ENCODE peak calls at places on chromosomes 4 and X, in six cellular contexts. M is small intestine; E is IMR-90; D is CD8-positive, alpha-beta memory T cell; U is GM12878; R is neuronal stem cell. B is an unnamed sample. For H3K36me3 and H3K9me3, the result is how much of the 10 kb centered on the place peaks cover.

GRCh38 chrX:131626681-131627296 is 82.9 kb downstream of the OR13H1 start:
- DNase-seq in R (no peak), M (no peak), E (no peak), U (no peak), D (no peak), B (no peak)

GRCh38 chr4:152970102-152970820 is 34.1 kb downstream of the FHDC1 start:
- DNase-seq in D (no peak), R (no peak), M (peak), E (peak), U (no peak), B (no peak)

GRCh38 chrX:85993539-85994197 is 53.7 kb downstream of the CHM start:
- DNase-seq in U (no peak), E (peak), M (no peak), R (no peak), D (no peak), B (no peak)

GRCh38 chrX:49106296-49106695 is 17.2 kb downstream of the GPKOW start:
- DNase-seq in M (no peak), E (no peak), R (no peak), U (no peak), D (no peak), B (no peak)

GRCh38 chrX:581717-582116 is 48.9 kb upstream of the SHOX start:
- DNase-seq in U (no peak), D (no peak), M (no peak), E (no peak), R (no peak), B (no peak)

GRCh38 chr4:28225689-28226353 is 1365.2 kb downstream of the STIM2 start:
- DNase-seq in R (no peak), U (no peak), D (no peak), E (no peak), M (no peak), B (no peak)

GRCh38 chr4:69800599-69800998 is 40.2 kb upstream of the SULT1B1 start:
- DNase-seq in M (no peak), E (no peak), D (no peak), U (no peak), R (no peak), B (no peak)

GRCh38 chrX:110241816-110242215 is 76.1 kb downstream of the AMMECR1 start:
- DNase-seq in R (no peak), M (no peak), U (no peak), D (no peak), E (peak), B (no peak)

GRCh38 chrX:651922-652775 is 21.6 kb downstream of the SHOX start:
- DNase-seq in M (no peak), U (no peak), R (no peak), D (no peak), E (no peak), B (no peak)

DNA sequence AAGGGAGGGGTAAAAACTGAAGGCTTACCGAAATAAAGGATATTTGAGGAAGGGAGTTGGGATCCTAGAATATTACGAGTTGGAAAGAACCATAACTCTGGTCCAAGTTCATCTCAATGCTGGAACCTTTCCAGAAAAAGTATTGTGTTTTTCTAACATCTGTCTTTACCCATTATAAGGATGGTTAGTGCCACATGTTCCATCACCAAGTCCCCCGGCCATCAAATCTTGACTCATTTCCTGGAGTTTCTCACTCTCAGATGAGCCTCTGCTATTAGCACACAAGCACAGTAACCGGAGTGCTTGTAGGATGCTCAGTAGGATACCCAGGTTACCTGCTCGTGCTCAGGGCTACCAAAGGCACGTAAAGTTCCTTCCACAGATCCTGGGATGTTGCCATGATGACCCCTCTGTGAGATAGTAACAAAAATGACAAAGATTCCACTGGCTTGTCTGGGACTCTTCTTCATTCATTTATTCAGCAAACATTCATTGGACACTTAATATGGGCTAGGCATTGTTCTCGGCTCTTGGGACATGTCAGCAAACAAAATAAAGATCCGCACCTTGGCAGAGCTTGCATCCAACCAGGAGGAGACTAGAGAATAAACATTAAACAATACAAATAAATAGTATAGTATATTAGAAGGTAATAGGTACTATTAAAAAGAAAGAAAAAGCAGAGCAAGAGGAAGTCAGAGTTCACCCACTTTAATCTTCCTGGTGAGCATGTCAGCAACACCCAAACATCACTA is 36.3 kb downstream of the PKD2 start:
- DNase-seq in D (no peak), R (no peak), E (no peak), M (no peak), U (no peak), B (no peak)
- H3K36me3 ChIP-seq in D (under half), R (half or more), E (under half), M (under half), U (under half), B (half or more)

DNA sequence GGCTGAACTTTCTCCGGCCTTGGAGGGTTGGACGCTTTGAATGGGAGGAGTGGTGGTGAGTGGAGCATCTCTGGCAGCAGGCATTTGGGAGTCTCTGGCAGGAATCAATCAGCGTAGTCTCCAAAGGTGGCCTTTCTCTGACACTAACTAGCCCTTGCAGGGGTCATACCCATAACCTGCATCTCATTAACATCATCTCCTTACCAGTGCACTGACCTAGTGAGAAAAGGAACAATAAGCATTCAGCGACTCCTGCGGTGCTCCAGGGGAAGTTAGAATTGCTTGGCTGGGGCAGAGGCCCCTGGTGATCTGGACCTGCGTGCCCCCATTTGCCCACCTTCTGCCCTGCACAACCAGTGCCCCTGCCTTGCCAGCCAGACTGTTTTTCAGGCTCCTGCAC is 161.9 kb downstream of the PTTG2 start:
- DNase-seq in U (no peak), D (no peak), E (no peak), R (no peak), M (no peak), B (no peak)
- H3K27ac ChIP-seq in U (no peak), D (no peak), E (no peak), R (no peak), M (no peak), B (no peak)

GRCh38 chr4:98642991-98643426 is 15.4 kb downstream of the TSPAN5 start:
- DNase-seq in U (no peak), M (peak), R (no peak), D (no peak), E (peak), B (no peak)

GRCh38 chr4:98648602-98649001 is 9.8 kb downstream of the TSPAN5 start:
- DNase-seq in M (no peak), R (no peak), E (no peak), U (no peak), D (no peak), B (no peak)

GRCh38 chr4:98646422-98646821 is 12.0 kb downstream of the TSPAN5 start:
- DNase-seq in D (no peak), E (no peak), R (no peak), M (no peak), U (no peak), B (no peak)

GRCh38 chr4:98643760-98644159 is 14.7 kb downstream of the TSPAN5 start:
- DNase-seq in E (no peak), R (no peak), U (no peak), D (no peak), M (no peak), B (no peak)

GRCh38 chr4:98645527-98645926 is 12.9 kb downstream of the TSPAN5 start:
- DNase-seq in R (no peak), E (no peak), U (no peak), D (no peak), M (no peak), B (no peak)
- H3K9me3 ChIP-seq in R (under half), E (under half), U (under half), D (under half), M (under half), B (under half)

GRCh38 chr4:87049508-87049907 is 114.7 kb downstream of the AFF1 start:
- DNase-seq in U (no peak), D (no peak), R (no peak), M (no peak), E (no peak), B (no peak)

GRCh38 chr4:87053064-87053693 is 118.4 kb downstream of the AFF1 start:
- DNase-seq in D (no peak), U (no peak), M (no peak), R (no peak), E (peak), B (no peak)

GRCh38 chr4:87050596-87050995 is 115.8 kb downstream of the AFF1 start:
- DNase-seq in D (no peak), R (no peak), M (no peak), E (no peak), U (no peak), B (no peak)

GRCh38 chr4:87052615-87053014 is 117.8 kb downstream of the AFF1 start:
- DNase-seq in U (no peak), D (no peak), R (no peak), E (no peak), M (no peak), B (no peak)

GRCh38 chr4:87051121-87051713 is 116.4 kb downstream of the AFF1 start:
- DNase-seq in U (no peak), D (no peak), R (no peak), E (peak), M (no peak), B (no peak)
- H3K36me3 ChIP-seq in U (under half), D (under half), R (under half), E (under half), M (under half), B (under half)

GRCh38 chr4:53023640-53024299 is 161.7 kb downstream of the RASL11B start:
- DNase-seq in R (no peak), E (no peak), M (no peak), D (no peak), U (no peak), B (no peak)

GRCh38 chr4:53022162-53023100 is 160.3 kb downstream of the RASL11B start:
- DNase-seq in E (no peak), U (no peak), R (no peak), D (no peak), M (no peak), B (no peak)

GRCh38 chr4:53026233-53026632 is 164.1 kb downstream of the RASL11B start:
- DNase-seq in D (no peak), M (no peak), U (no peak), R (no peak), E (peak), B (no peak)

GRCh38 chr4:53019485-53020382 is 157.6 kb downstream of the RASL11B start:
- DNase-seq in M (peak), E (peak), R (no peak), U (no peak), D (no peak), B (no peak)

GRCh38 chr4:53021709-53022108 is 159.6 kb downstream of the RASL11B start:
- DNase-seq in M (no peak), U (no peak), D (no peak), R (no peak), E (no peak), B (no peak)
- H3K27ac ChIP-seq in M (no peak), U (no peak), D (no peak), R (no peak), E (no peak), B (no peak)

DNA sequence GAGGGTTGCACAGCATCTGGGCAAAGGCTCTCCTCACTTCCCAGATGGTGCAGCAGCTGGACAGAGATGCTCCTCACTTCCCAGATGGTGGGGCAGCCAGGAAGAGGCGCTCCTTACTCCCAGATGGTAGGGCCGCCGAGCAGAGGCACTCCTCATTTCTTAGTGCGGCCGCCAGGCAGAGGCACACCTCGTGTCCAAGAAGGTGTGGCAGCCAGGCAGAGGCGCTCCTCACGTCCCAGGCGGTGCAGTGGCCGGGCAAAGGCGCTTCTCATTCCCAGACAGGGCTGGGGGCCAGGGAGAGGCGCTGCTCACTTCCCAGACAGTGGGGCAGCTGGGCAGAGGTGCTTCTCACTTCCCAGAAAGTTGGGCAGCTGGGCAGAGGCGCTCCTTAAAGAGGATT is 48.8 kb downstream of the ZNF732 start:
- DNase-seq in U (no peak), D (no peak), M (no peak), R (no peak), E (no peak), B (no peak)
- H3K9me3 ChIP-seq in U (under half), D (under half), M (under half), R (under half), E (under half), B (half or more)

DNA sequence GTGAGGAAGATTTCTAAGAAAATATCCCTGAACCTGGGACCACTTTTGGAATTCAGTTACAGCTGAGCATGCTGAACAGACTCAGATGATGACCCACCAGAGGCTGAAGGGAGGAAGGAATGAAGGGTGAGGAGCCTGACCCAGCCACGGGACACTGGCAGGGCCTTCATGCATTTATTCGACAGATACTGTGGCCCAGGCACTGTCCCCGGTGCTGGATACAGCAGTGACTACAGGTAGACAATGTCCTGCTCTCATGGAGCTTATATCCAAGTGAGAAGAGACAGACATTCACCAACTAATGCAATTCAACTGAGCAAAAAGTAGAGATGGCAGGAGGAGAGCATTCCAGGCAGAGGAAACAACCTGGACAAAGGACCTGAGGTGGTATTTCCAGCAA is 2.2 kb upstream of the IQSEC2 start:
- DNase-seq in D (no peak), E (no peak), R (no peak), U (no peak), M (no peak), B (no peak)
- H3K36me3 ChIP-seq in D (under half), E (under half), R (under half), U (under half), M (under half), B (under half)

GRCh38 chr4:3304831-3305609 is 12.2 kb downstream of the RGS12 start:
- DNase-seq in E (peak), D (no peak), R (no peak), M (no peak), U (no peak), B (no peak)

GRCh38 chr4:3302164-3302785 is 9.5 kb downstream of the RGS12 start:
- DNase-seq in R (no peak), M (no peak), E (no peak), D (peak), U (peak), B (no peak)

GRCh38 chr4:3302786-3303444 is 10.1 kb downstream of the RGS12 start:
- DNase-seq in U (no peak), M (no peak), E (no peak), R (no peak), D (peak), B (no peak)

GRCh38 chr4:3303840-3304715 is 11.3 kb downstream of the RGS12 start:
- DNase-seq in U (no peak), D (no peak), E (no peak), M (no peak), R (no peak), B (no peak)

DNA sequence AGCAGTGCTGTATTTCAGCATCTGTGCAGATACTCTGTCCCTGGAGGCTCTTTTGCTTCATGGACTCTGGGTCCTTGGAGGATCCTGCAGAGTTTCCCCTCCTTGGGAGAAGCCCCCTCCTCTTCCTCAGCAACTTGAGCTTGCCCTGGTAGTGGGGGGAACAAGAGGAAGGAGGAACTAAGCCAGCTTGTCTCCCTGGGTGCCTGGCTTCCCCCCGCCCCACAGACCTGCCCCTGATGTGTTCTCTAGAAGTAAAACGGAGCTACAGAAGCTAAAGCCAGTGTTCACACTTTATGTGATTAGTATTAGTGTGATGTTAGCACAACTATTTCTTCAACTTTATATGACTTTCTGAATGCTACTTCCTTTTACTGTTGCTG is 10.6 kb downstream of the RGS12 start:
- DNase-seq in D (no peak), M (no peak), E (no peak), R (no peak), U (no peak), B (no peak)
- H3K27ac ChIP-seq in D (no peak), M (no peak), E (no peak), R (no peak), U (no peak), B (no peak)